ENCODE peak calls at places on chromosomes 4 and X, in ten cellular contexts. A is trophoblast cell, Z is fibroblast of lung, L is GM12878, F is MM.1S, V is SK-N-SH, D is endothelial cell of umbilical vein, O is hepatocyte, W is OCI-LY7, H is PC-3. U is an unnamed sample.

GRCh38 chrX:110003167-110004156 is 548 bp downstream of the TMEM164 start:
- DNase-seq in A (no peak), Z (peak), L (no peak), F (peak), V (peak), D (no peak), O (no peak), W (no peak), H (no peak), U (peak)

GRCh38 chr4:72975488-72975784 is 94.1 kb downstream of the COX18 start:
- DNase-seq in A (no peak), Z (peak), L (no peak), F (no peak), V (no peak), D (no peak), O (no peak), W (no peak), H (peak), U (no peak)

GRCh38 chr4:141346144-141346543 is 125.4 kb downstream of the ZNF330 start:
- DNase-seq in A (no peak), Z (peak), L (no peak), F (peak), V (peak), D (peak), O (peak), W (peak), H (peak), U (no peak)

GRCh38 chrX:38192007-38192625 is 28.6 kb downstream of the SRPX start:
- DNase-seq in A (no peak), Z (peak), L (no peak), F (no peak), V (peak), D (peak), O (no peak), W (peak), H (peak), U (peak)

GRCh38 chr4:57148831-57149230 is 38.6 kb upstream of the IGFBP7 start:
- DNase-seq in A (no peak), Z (peak), L (no peak), F (no peak), V (no peak), D (no peak), O (no peak), W (no peak), H (peak), U (no peak)

GRCh38 chr4:130403221-130403620 is 1307.3 kb downstream of the C4orf33 start:
- DNase-seq in A (no peak), Z (no peak), L (no peak), F (no peak), V (no peak), D (no peak), O (no peak), W (no peak), H (no peak), U (peak)

GRCh38 chr4:152828122-152828521 is 48.4 kb downstream of the ARFIP1 start:
- DNase-seq in A (no peak), Z (peak), L (no peak), F (no peak), V (no peak), D (no peak), O (no peak), W (no peak), H (peak), U (no peak)

GRCh38 chr4:112348488-112349158 is 51.5 kb downstream of the ALPK1 start:
- DNase-seq in A (peak), Z (peak), L (no peak), F (no peak), V (peak), D (peak), O (peak), W (no peak), H (peak), U (peak)

GRCh38 chrX:78237127-78237526 is 90.3 kb downstream of the CYSLTR1 start:
- DNase-seq in A (peak), Z (no peak), L (no peak), F (no peak), V (no peak), D (no peak), O (no peak), W (no peak), H (peak), U (no peak)

GRCh38 chr4:7842384-7843279 is 97.0 kb downstream of the AFAP1 start:
- DNase-seq in A (peak), Z (peak), L (no peak), F (no peak), V (no peak), D (peak), O (peak), W (no peak), H (peak), U (no peak)
- H3K4me2 ChIP-seq in A (peak), Z (peak), L (no peak), F (no peak), V (peak), D (peak), O (no peak), W (no peak), H (peak), U (no peak)

GRCh38 chr4:185956546-185956945 is 112.4 kb upstream of the TLR3 start:
- DNase-seq in A (no peak), Z (no peak), L (no peak), F (no peak), V (peak), D (no peak), O (no peak), W (no peak), H (no peak), U (no peak)
- H3K4me2 ChIP-seq in A (no peak), Z (no peak), L (no peak), F (no peak), V (peak), D (no peak), O (peak), W (no peak), H (peak), U (no peak)

GRCh38 chr4:85448880-85449763 is 25.8 kb upstream of the ARHGAP24 start:
- DNase-seq in A (no peak), Z (no peak), L (no peak), F (no peak), V (peak), D (no peak), O (no peak), W (peak), H (no peak), U (no peak)
- H3K4me2 ChIP-seq in A (no peak), Z (no peak), L (no peak), F (no peak), V (no peak), D (no peak), O (no peak), W (peak), H (no peak), U (no peak)

GRCh38 chrX:118724352-118724751 is 3.1 kb upstream of the IL13RA1 start:
- DNase-seq in A (no peak), Z (no peak), L (no peak), F (no peak), V (no peak), D (no peak), O (no peak), W (no peak), H (no peak), U (no peak)
- H3K4me2 ChIP-seq in A (no peak), Z (no peak), L (peak), F (no peak), V (no peak), D (no peak), O (no peak), W (no peak), H (peak), U (no peak)

GRCh38 chrX:100070334-100070849 is 339.7 kb downstream of the PCDH19 start:
- DNase-seq in A (no peak), Z (no peak), L (no peak), F (peak), V (no peak), D (no peak), O (no peak), W (no peak), H (no peak), U (peak)
- H3K4me2 ChIP-seq in A (no peak), Z (no peak), L (no peak), F (no peak), V (no peak), D (no peak), O (no peak), W (no peak), H (no peak), U (no peak)

GRCh38 chrX:19885732-19886131 is 1.7 kb downstream of the SH3KBP1 start:
- DNase-seq in A (no peak), Z (no peak), L (no peak), F (no peak), V (no peak), D (no peak), O (no peak), W (no peak), H (no peak), U (no peak)
- H3K4me2 ChIP-seq in A (peak), Z (no peak), L (peak), F (peak), V (peak), D (no peak), O (peak), W (peak), H (peak), U (no peak)